ENCODE peak calls at places on chromosomes 5 and 9, in five cellular contexts. T is type B pancreatic cell, F is spleen, L is right lobe of liver, I is heart left ventricle. Q is an unnamed sample.

GRCh38 chr5:27900761-27901160 is 862.4 kb upstream of the CDH9 start:
- DNase-seq in L (no peak), I (no peak), F (no peak), T (no peak), Q (no peak)

GRCh38 chr9:13665418-13666066 is 386.1 kb upstream of the MPDZ start:
- DNase-seq in F (no peak), L (no peak), T (no peak), I (no peak), Q (no peak)

GRCh38 chr5:148828461-148829247 is 2.2 kb downstream of the ADRB2 start:
- DNase-seq in I (no peak), L (no peak), F (no peak), T (no peak), Q (no peak)

GRCh38 chr5:65037845-65038815 is 269.4 kb downstream of the CWC27 start:
- DNase-seq in I (peak; percentile 44), L (no peak), F (no peak), T (no peak), Q (no peak)

GRCh38 chr5:83518676-83519075 is 47.1 kb downstream of the VCAN start:
- DNase-seq in T (no peak), F (no peak), I (no peak), L (no peak), Q (no peak)

GRCh38 chr5:116097301-116097700 is 12.5 kb downstream of the COMMD10 start:
- DNase-seq in T (no peak), L (no peak), I (no peak), F (no peak), Q (no peak)

GRCh38 chr9:22331533-22331932 is 115.1 kb upstream of the DMRTA1 start:
- DNase-seq in I (no peak), L (no peak), F (no peak), T (no peak), Q (no peak)

GRCh38 chr9:90774682-90775081 is 26.9 kb upstream of the SYK start:
- DNase-seq in T (no peak), I (no peak), L (no peak), F (peak; percentile 83), Q (peak; percentile 19)

GRCh38 chr5:168784449-168784848 is 205.3 kb upstream of the PANK3 start:
- DNase-seq in F (no peak), T (no peak), I (no peak), L (no peak), Q (no peak)

GRCh38 chr5:139368613-139369012 is 14.5 kb downstream of the SLC23A1 start:
- DNase-seq in F (no peak), L (no peak), T (no peak), I (no peak), Q (no peak)

GRCh38 chr9:114742947-114743346 is 61.0 kb upstream of the TEX48 start:
- DNase-seq in F (no peak), I (no peak), T (no peak), L (no peak), Q (no peak)

GRCh38 chr5:81302596-81302995 is 1.2 kb downstream of the ZCCHC9 start:
- DNase-seq in I (no peak), T (no peak), F (no peak), L (no peak), Q (no peak)

GRCh38 chr5:154648706-154649105 is 106.5 kb upstream of the LARP1 start:
- DNase-seq in L (peak; percentile 66), F (peak; percentile 50), I (no peak), T (no peak), Q (no peak)

GRCh38 chr5:158967566-158967965 is 132.2 kb downstream of the EBF1 start:
- DNase-seq in T (no peak), F (no peak), I (no peak), L (no peak), Q (no peak)

GRCh38 chr9:112505607-112506006 is 19.0 kb downstream of the KIAA1958 start:
- DNase-seq in I (no peak), L (no peak), T (no peak), F (no peak), Q (no peak)

GRCh38 chr9:110152704-110153374 is 55.1 kb downstream of the C9orf152 start:
- DNase-seq in T (no peak), F (no peak), L (no peak), I (no peak), Q (peak; percentile 27)

GRCh38 chr5:61048534-61048933 is 103.5 kb downstream of the NDUFAF2 start:
- DNase-seq in F (no peak), T (no peak), L (no peak), I (no peak), Q (no peak)

GRCh38 chr5:68350176-68350575 is 134.6 kb downstream of the PIK3R1 start:
- DNase-seq in I (no peak), F (no peak), L (no peak), T (no peak), Q (no peak)

GRCh38 chr5:169281625-169282024 is 19.3 kb downstream of the SLIT3 start:
- DNase-seq in F (no peak), T (no peak), I (no peak), L (no peak), Q (no peak)

GRCh38 chr5:138905541-138905940 is 30.4 kb upstream of the LRRTM2 start:
- DNase-seq in L (no peak), I (no peak), T (no peak), F (no peak), Q (no peak)

GRCh38 chr9:130182090-130182909 is 10.1 kb downstream of the NCS1 start:
- DNase-seq in F (no peak), I (no peak), T (peak; percentile 63), L (no peak), Q (no peak)

GRCh38 chr9:16924311-16924915 is 53.9 kb upstream of the BNC2 start:
- DNase-seq in F (no peak), T (no peak), I (no peak), L (no peak), Q (no peak)

GRCh38 chr5:117010574-117010973 is 436.0 kb upstream of the SEMA6A start:
- DNase-seq in F (no peak), L (no peak), I (no peak), T (no peak), Q (no peak)

GRCh38 chr9:126822278-126822677 is 17.4 kb downstream of the ZBTB43 start:
- DNase-seq in F (no peak), I (no peak), L (no peak), T (no peak), Q (no peak)

GRCh38 chr5:150609843-150610584 is 30.4 kb upstream of the SYNPO start:
- DNase-seq in T (no peak), F (peak; percentile 54), L (no peak), I (peak; percentile 86), Q (no peak)

GRCh38 chr5:142182840-142183239 is 74.3 kb downstream of the NDFIP1 start:
- DNase-seq in I (no peak), L (no peak), F (peak; percentile 10), T (no peak), Q (no peak)

GRCh38 chr5:162434311-162434710 is 366.7 kb downstream of the GABRG2 start:
- DNase-seq in L (no peak), I (no peak), T (no peak), F (no peak), Q (no peak)

DNA sequence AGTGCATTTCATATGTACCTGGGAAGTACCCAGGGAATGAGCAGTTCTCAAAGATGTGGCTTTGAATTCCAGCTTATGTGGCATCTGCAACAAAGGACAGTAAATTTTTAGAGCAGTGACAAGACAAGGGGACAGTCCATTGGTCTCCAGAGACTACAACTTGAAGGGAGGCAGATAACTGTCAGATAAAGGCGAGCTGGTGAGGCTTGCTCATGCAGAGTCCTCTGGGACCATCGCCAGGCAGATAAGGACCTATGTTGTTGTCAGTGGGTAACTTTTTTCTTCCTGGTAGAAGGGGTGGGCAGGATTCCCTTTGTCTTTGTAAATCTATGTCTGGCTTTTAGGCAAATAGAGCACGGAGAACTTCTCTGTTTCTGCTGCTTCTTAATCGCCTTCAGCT is 120.2 kb downstream of the ICE1 start:
- DNase-seq in T (no peak), L (no peak), I (no peak), F (no peak), Q (no peak)
- TF ChIP-seq CTCF in T (no peak), L (no peak), I (no peak), F (no peak), Q (no peak)

GRCh38 chr9:8719833-8720486 is 920.4 kb upstream of the DMAC1 start:
- DNase-seq in I (no peak), F (no peak), T (no peak), L (no peak), Q (no peak)
- TF ChIP-seq CTCF in I (no peak), F (no peak), T (no peak), L (no peak), Q (no peak)

DNA sequence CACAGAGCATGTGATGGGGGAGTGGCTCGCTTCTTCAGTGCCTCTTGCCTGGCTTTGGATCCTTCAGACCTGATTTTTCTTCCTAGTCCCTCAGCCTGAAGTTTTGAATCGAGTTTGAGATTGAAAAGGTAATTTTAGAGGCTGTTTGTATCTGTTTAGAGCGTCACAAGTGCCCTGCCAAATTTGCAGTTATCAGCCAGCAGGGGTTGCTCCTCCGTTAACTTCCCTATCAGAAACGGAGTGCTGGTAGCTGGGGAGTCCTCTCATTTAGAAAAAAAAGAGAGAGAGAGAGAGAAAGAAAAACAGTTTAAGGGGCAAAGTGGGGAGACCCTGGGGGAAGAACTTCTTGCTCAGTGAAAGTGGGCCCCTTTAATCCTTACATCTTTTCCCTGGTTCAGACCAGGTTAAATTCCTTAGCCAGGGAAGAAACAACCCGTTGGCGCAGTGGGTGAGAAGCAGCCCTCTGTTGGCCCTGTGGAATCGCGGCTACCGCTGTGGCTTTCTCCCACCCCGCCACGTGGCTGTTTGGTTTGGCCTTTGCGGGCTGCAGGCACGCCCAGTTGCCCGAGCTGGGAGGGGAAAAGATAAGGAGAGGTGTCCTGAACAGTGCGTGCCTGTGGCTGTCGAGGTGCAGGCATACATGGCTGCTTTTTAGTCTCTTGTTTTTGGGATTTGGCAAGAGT is 576.7 kb upstream of the ACO1 start:
- DNase-seq in F (peak; percentile 67), I (no peak), T (no peak), L (no peak), Q (no peak)
- TF ChIP-seq CTCF in F (no peak), I (no peak), T (no peak), L (no peak), Q (peak; percentile 11)

GRCh38 chr9:119020284-119020683 is 349.0 kb downstream of the BRINP1 start:
- DNase-seq in L (no peak), F (no peak), I (peak; percentile 37), T (no peak), Q (no peak)

GRCh38 chr9:119026120-119026519 is 343.1 kb downstream of the BRINP1 start:
- DNase-seq in I (peak; percentile 47), T (no peak), F (no peak), L (no peak), Q (no peak)

DNA sequence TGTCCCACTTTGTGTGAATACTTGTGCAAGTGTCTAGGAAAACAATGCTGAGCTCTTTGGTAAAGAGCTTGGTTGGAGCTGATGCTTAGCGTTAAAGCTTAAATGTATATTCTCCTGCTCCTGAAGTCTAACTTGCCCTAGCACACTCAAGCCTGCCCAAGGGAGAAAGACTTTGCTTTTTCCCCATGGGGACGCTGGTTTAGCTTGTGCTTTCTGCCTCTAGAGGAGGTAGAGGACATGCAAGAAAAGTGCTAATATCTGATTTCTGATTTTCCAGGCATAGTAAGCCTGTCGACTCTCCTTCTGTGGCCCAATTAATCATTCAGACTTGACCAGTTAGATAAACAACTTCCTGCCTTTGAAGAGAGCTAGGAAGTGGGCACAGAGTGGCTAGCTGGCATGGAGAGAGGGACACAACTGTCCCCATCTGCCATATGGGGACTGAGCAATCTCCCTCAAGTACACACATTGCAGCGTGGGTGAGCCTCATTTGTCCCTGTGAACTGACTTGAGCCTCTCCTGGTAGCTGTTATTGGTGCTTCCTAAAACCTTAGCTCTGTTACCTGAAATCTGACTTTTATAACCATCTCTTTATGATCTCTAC is 348.4 kb downstream of the BRINP1 start:
- DNase-seq in T (no peak), I (no peak), L (no peak), F (no peak), Q (no peak)
- TF ChIP-seq CTCF in T (peak; percentile 30), I (no peak), L (no peak), F (no peak), Q (no peak)

Q was measured in GM13977.